ENCODE peak calls at places on chromosomes 6 and 20, in nine cellular contexts. One of them, this sample, is unnamed. For H3K4me1, the result is how much of the 10 kb centered on the place peaks cover.

GRCh38 chr6:111972714-111973678 is 80.9 kb upstream of the CCN6 start:
- DNase-seq in heart left ventricle: peak
- DNase-seq in psoas muscle: peak
- DNase-seq in IMR-90: peak
- DNase-seq in A549: peak
- DNase-seq in lower lobe of right lung: no peak
- DNase-seq in heart right ventricle: no peak
- DNase-seq in K562: no peak
- DNase-seq in left lung: peak
- DNase-seq in this sample: peak

GRCh38 chr6:11571073-11571472 is 33.5 kb downstream of the TMEM170B start:
- DNase-seq in psoas muscle: no peak
- DNase-seq in lower lobe of right lung: no peak
- DNase-seq in left lung: no peak
- DNase-seq in heart right ventricle: no peak
- DNase-seq in heart left ventricle: no peak
- DNase-seq in K562: no peak
- DNase-seq in IMR-90: no peak
- DNase-seq in A549: no peak
- DNase-seq in this sample: no peak

GRCh38 chr6:104682722-104683643 is 176.7 kb downstream of the HACE1 start:
- DNase-seq in A549: peak
- DNase-seq in lower lobe of right lung: peak
- DNase-seq in K562: peak
- DNase-seq in heart left ventricle: peak
- DNase-seq in heart right ventricle: peak
- DNase-seq in psoas muscle: peak
- DNase-seq in IMR-90: peak
- DNase-seq in left lung: no peak
- DNase-seq in this sample: peak

GRCh38 chr6:158213925-158214674 is 46.0 kb downstream of the GTF2H5 start:
- DNase-seq in A549: peak
- DNase-seq in lower lobe of right lung: peak
- DNase-seq in psoas muscle: peak
- DNase-seq in heart right ventricle: peak
- DNase-seq in K562: peak
- DNase-seq in IMR-90: peak
- DNase-seq in left lung: peak
- DNase-seq in heart left ventricle: peak
- DNase-seq in this sample: peak

GRCh38 chr20:25024171-25024570 is 31.6 kb upstream of the APMAP start:
- DNase-seq in IMR-90: no peak
- DNase-seq in left lung: peak
- DNase-seq in heart right ventricle: no peak
- DNase-seq in psoas muscle: no peak
- DNase-seq in lower lobe of right lung: no peak
- DNase-seq in A549: no peak
- DNase-seq in heart left ventricle: peak
- DNase-seq in K562: no peak
- DNase-seq in this sample: no peak

GRCh38 chr20:53594068-53595017 is 704 bp upstream of the ZNF217 start:
- DNase-seq in left lung: peak
- DNase-seq in heart right ventricle: peak
- DNase-seq in lower lobe of right lung: peak
- DNase-seq in heart left ventricle: peak
- DNase-seq in A549: peak
- DNase-seq in IMR-90: peak
- DNase-seq in psoas muscle: peak
- DNase-seq in K562: peak
- DNase-seq in this sample: peak

GRCh38 chr6:89059227-89059626 is 21.3 kb upstream of the PNRC1 start:
- DNase-seq in psoas muscle: no peak
- DNase-seq in IMR-90: no peak
- DNase-seq in K562: no peak
- DNase-seq in left lung: no peak
- DNase-seq in heart left ventricle: no peak
- DNase-seq in heart right ventricle: no peak
- DNase-seq in A549: no peak
- DNase-seq in lower lobe of right lung: no peak
- DNase-seq in this sample: no peak

GRCh38 chr6:28606424-28607391 is 81.0 kb downstream of the GPX5 start:
- DNase-seq in heart right ventricle: no peak
- DNase-seq in lower lobe of right lung: no peak
- DNase-seq in left lung: no peak
- DNase-seq in psoas muscle: no peak
- DNase-seq in heart left ventricle: peak
- DNase-seq in IMR-90: peak
- DNase-seq in K562: peak
- DNase-seq in A549: peak
- DNase-seq in this sample: peak

GRCh38 chr6:97175806-97176205 is 107.2 kb downstream of the MMS22L start:
- DNase-seq in lower lobe of right lung: no peak
- DNase-seq in heart left ventricle: no peak
- DNase-seq in heart right ventricle: no peak
- DNase-seq in left lung: no peak
- DNase-seq in psoas muscle: no peak
- DNase-seq in IMR-90: no peak
- DNase-seq in A549: no peak
- DNase-seq in K562: no peak
- DNase-seq in this sample: peak

GRCh38 chr20:18692453-18692852 is 104.6 kb downstream of the DTD1 start:
- DNase-seq in left lung: no peak
- DNase-seq in A549: no peak
- DNase-seq in lower lobe of right lung: no peak
- DNase-seq in heart left ventricle: no peak
- DNase-seq in K562: no peak
- DNase-seq in heart right ventricle: no peak
- DNase-seq in psoas muscle: no peak
- DNase-seq in IMR-90: peak
- DNase-seq in this sample: no peak

GRCh38 chr6:136153976-136154375 is 96.1 kb downstream of the MTFR2 start:
- DNase-seq in heart right ventricle: peak
- DNase-seq in K562: no peak
- DNase-seq in left lung: no peak
- DNase-seq in heart left ventricle: no peak
- DNase-seq in lower lobe of right lung: no peak
- DNase-seq in A549: no peak
- DNase-seq in IMR-90: no peak
- DNase-seq in psoas muscle: no peak
- DNase-seq in this sample: no peak

GRCh38 chr6:131183427-131184095 is 48.3 kb downstream of the AKAP7 start:
- DNase-seq in left lung: no peak
- DNase-seq in lower lobe of right lung: no peak
- DNase-seq in heart left ventricle: no peak
- DNase-seq in A549: no peak
- DNase-seq in K562: no peak
- DNase-seq in psoas muscle: no peak
- DNase-seq in IMR-90: no peak
- DNase-seq in heart right ventricle: no peak
- DNase-seq in this sample: no peak

GRCh38 chr20:49515588-49515987 is 33.1 kb upstream of the KCNB1 start:
- DNase-seq in left lung: no peak
- DNase-seq in psoas muscle: no peak
- DNase-seq in heart left ventricle: no peak
- DNase-seq in IMR-90: no peak
- DNase-seq in K562: no peak
- DNase-seq in heart right ventricle: no peak
- DNase-seq in A549: no peak
- DNase-seq in lower lobe of right lung: no peak
- DNase-seq in this sample: no peak

GRCh38 chr6:144298167-144298671 is 13.1 kb downstream of the UTRN start:
- DNase-seq in heart left ventricle: no peak
- DNase-seq in K562: no peak
- DNase-seq in lower lobe of right lung: no peak
- DNase-seq in psoas muscle: no peak
- DNase-seq in IMR-90: no peak
- DNase-seq in heart right ventricle: no peak
- DNase-seq in A549: no peak
- DNase-seq in left lung: no peak
- DNase-seq in this sample: no peak
- H3K4me1 ChIP-seq in heart left ventricle: under half
- H3K4me1 ChIP-seq in K562: under half
- H3K4me1 ChIP-seq in lower lobe of right lung: half or more
- H3K4me1 ChIP-seq in psoas muscle: under half
- H3K4me1 ChIP-seq in IMR-90: under half
- H3K4me1 ChIP-seq in heart right ventricle: under half
- H3K4me1 ChIP-seq in A549: under half
- H3K4me1 ChIP-seq in left lung: under half
- H3K4me1 ChIP-seq in this sample: under half

GRCh38 chr6:32126880-32127279 is 1.2 kb downstream of the ATF6B start:
- DNase-seq in left lung: no peak
- DNase-seq in K562: no peak
- DNase-seq in A549: no peak
- DNase-seq in psoas muscle: no peak
- DNase-seq in heart right ventricle: no peak
- DNase-seq in IMR-90: no peak
- DNase-seq in lower lobe of right lung: no peak
- DNase-seq in heart left ventricle: no peak
- DNase-seq in this sample: no peak
- H3K4me3 ChIP-seq in left lung: peak
- H3K4me3 ChIP-seq in K562: peak
- H3K4me3 ChIP-seq in A549: peak
- H3K4me3 ChIP-seq in psoas muscle: peak
- H3K4me3 ChIP-seq in heart right ventricle: peak
- H3K4me3 ChIP-seq in IMR-90: peak
- H3K4me3 ChIP-seq in lower lobe of right lung: peak
- H3K4me3 ChIP-seq in heart left ventricle: peak
- H3K4me3 ChIP-seq in this sample: peak

GRCh38 chr6:43264599-43264998 is 21.3 kb downstream of the TTBK1 start:
- DNase-seq in IMR-90: no peak
- DNase-seq in K562: no peak
- DNase-seq in A549: no peak
- DNase-seq in lower lobe of right lung: no peak
- DNase-seq in left lung: no peak
- DNase-seq in heart left ventricle: no peak
- DNase-seq in psoas muscle: no peak
- DNase-seq in heart right ventricle: no peak
- DNase-seq in this sample: no peak

GRCh38 chr6:43267619-43268347 is 24.5 kb downstream of the TTBK1 start:
- DNase-seq in A549: no peak
- DNase-seq in K562: peak
- DNase-seq in heart right ventricle: no peak
- DNase-seq in psoas muscle: no peak
- DNase-seq in heart left ventricle: no peak
- DNase-seq in lower lobe of right lung: no peak
- DNase-seq in IMR-90: no peak
- DNase-seq in left lung: no peak
- DNase-seq in this sample: no peak

GRCh38 chr6:43263314-43264178 is 20.3 kb downstream of the TTBK1 start:
- DNase-seq in IMR-90: peak
- DNase-seq in A549: peak
- DNase-seq in K562: peak
- DNase-seq in heart right ventricle: peak
- DNase-seq in lower lobe of right lung: peak
- DNase-seq in left lung: peak
- DNase-seq in heart left ventricle: peak
- DNase-seq in psoas muscle: peak
- DNase-seq in this sample: peak

GRCh38 chr6:43262780-43263313 is 19.6 kb downstream of the TTBK1 start:
- DNase-seq in K562: no peak
- DNase-seq in heart left ventricle: no peak
- DNase-seq in heart right ventricle: no peak
- DNase-seq in IMR-90: no peak
- DNase-seq in A549: no peak
- DNase-seq in psoas muscle: no peak
- DNase-seq in left lung: no peak
- DNase-seq in lower lobe of right lung: no peak
- DNase-seq in this sample: no peak

GRCh38 chr6:43265564-43265963 is 22.3 kb downstream of the TTBK1 start:
- DNase-seq in K562: no peak
- DNase-seq in lower lobe of right lung: no peak
- DNase-seq in psoas muscle: no peak
- DNase-seq in heart right ventricle: no peak
- DNase-seq in A549: no peak
- DNase-seq in IMR-90: no peak
- DNase-seq in left lung: no peak
- DNase-seq in heart left ventricle: no peak
- DNase-seq in this sample: no peak
- TF ChIP-seq CTCF in K562: no peak
- TF ChIP-seq CTCF in lower lobe of right lung: no peak
- TF ChIP-seq CTCF in psoas muscle: no peak
- TF ChIP-seq CTCF in heart right ventricle: no peak
- TF ChIP-seq CTCF in A549: no peak
- TF ChIP-seq CTCF in IMR-90: no peak
- TF ChIP-seq CTCF in left lung: no peak
- TF ChIP-seq CTCF in heart left ventricle: no peak
- TF ChIP-seq CTCF in this sample: no peak

GRCh38 chr20:19938421-19938787 is 78.8 kb upstream of the NAA20 start:
- DNase-seq in IMR-90: no peak
- DNase-seq in A549: no peak
- DNase-seq in left lung: no peak
- DNase-seq in heart right ventricle: no peak
- DNase-seq in heart left ventricle: no peak
- DNase-seq in psoas muscle: no peak
- DNase-seq in K562: no peak
- DNase-seq in lower lobe of right lung: no peak
- DNase-seq in this sample: no peak
- H3K4me1 ChIP-seq in IMR-90: under half
- H3K4me1 ChIP-seq in A549: under half
- H3K4me1 ChIP-seq in left lung: half or more
- H3K4me1 ChIP-seq in heart right ventricle: half or more
- H3K4me1 ChIP-seq in heart left ventricle: half or more
- H3K4me1 ChIP-seq in psoas muscle: under half
- H3K4me1 ChIP-seq in K562: under half
- H3K4me1 ChIP-seq in lower lobe of right lung: half or more
- H3K4me1 ChIP-seq in this sample: under half

DNA sequence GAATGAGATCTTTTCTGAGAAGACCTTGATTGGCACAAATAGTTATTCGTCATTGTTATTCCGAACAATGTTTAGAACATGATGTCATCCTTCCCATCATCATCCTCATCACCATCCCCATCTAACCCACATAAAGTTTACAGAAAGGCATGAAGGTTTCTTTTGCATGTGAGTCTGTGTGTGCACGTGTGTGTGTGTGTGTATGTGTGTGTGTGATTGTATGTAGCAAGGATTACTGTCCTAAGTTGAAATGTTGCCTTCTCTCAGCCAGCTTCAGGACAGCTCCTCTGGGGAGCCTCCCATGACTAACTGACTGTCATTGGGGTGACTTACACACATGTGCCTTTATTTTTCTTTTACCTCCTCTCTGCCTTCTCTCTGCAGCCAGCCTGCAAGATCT is 113.5 kb downstream of the SLC22A3 start:
- DNase-seq in K562: no peak
- DNase-seq in psoas muscle: no peak
- DNase-seq in heart right ventricle: no peak
- DNase-seq in left lung: no peak
- DNase-seq in A549: no peak
- DNase-seq in heart left ventricle: no peak
- DNase-seq in IMR-90: peak
- DNase-seq in lower lobe of right lung: no peak
- DNase-seq in this sample: peak
- H3K4me3 ChIP-seq in K562: no peak
- H3K4me3 ChIP-seq in psoas muscle: no peak
- H3K4me3 ChIP-seq in heart right ventricle: no peak
- H3K4me3 ChIP-seq in left lung: no peak
- H3K4me3 ChIP-seq in A549: no peak
- H3K4me3 ChIP-seq in heart left ventricle: no peak
- H3K4me3 ChIP-seq in IMR-90: no peak
- H3K4me3 ChIP-seq in lower lobe of right lung: no peak
- H3K4me3 ChIP-seq in this sample: no peak

This sample was measured in astrocyte.